ENCODE peak calls at places on chromosomes 4 and X, in seven cellular contexts. A is transverse colon, H is aorta, Z is body of pancreas, O is osteoblast, F is neural progenitor cell, M is OCI-LY7. X is an unnamed sample. For H3K36me3, the result is how much of the 10 kb centered on the place peaks cover.

GRCh38 chr4:137387924-137388323 is 144.4 kb downstream of the PCDH18 start:
- DNase-seq in F (no peak), Z (no peak), M (no peak), H (no peak), A (no peak), O (no peak), X (no peak)

GRCh38 chr4:188053302-188053701 is 56.1 kb downstream of the TRIML2 start:
- DNase-seq in Z (no peak), A (no peak), M (no peak), H (no peak), F (peak), O (no peak), X (no peak)

GRCh38 chr4:81781824-81782223 is 310.1 kb upstream of the RASGEF1B start:
- DNase-seq in A (no peak), M (no peak), O (no peak), H (no peak), F (no peak), Z (no peak), X (no peak)

GRCh38 chr4:56301181-56302076 is 85.9 kb downstream of the AASDH start:
- DNase-seq in Z (peak), O (no peak), M (peak), H (peak), A (peak), F (peak), X (peak)

GRCh38 chr4:175109933-175110332 is 191.8 kb downstream of the ADAM29 start:
- DNase-seq in O (no peak), A (no peak), Z (no peak), F (no peak), M (peak), H (no peak), X (no peak)

GRCh38 chrX:23699636-23700194 is 32.4 kb downstream of the PRDX4 start:
- DNase-seq in A (no peak), O (no peak), F (peak), Z (no peak), H (no peak), M (no peak), X (peak)

GRCh38 chr4:111717916-111718315 is 427.3 kb upstream of the FAM241A start:
- DNase-seq in F (no peak), Z (no peak), M (no peak), O (no peak), H (no peak), A (peak), X (no peak)

GRCh38 chr4:139934336-139934735 is 219.6 kb downstream of the MAML3 start:
- DNase-seq in O (no peak), F (no peak), H (no peak), A (no peak), Z (no peak), M (no peak), X (no peak)

GRCh38 chr4:146521543-146522097 is at the start of gene SLC10A7:
- DNase-seq in Z (peak), M (peak), H (peak), F (peak), O (peak), A (peak), X (peak)

GRCh38 chr4:185412412-185412811 is 13.4 kb downstream of the UFSP2 start:
- DNase-seq in A (no peak), F (no peak), Z (no peak), O (no peak), H (no peak), M (no peak), X (no peak)

GRCh38 chr4:185416955-185417354 is 8.8 kb downstream of the UFSP2 start:
- DNase-seq in H (no peak), Z (no peak), M (no peak), O (no peak), F (no peak), A (no peak), X (no peak)

GRCh38 chr4:185408432-185408831 is 11.8 kb downstream of the ANKRD37 start:
- DNase-seq in F (no peak), M (no peak), H (no peak), Z (no peak), A (no peak), O (no peak), X (no peak)

GRCh38 chr4:185411833-185412232 is 13.9 kb downstream of the UFSP2 start:
- DNase-seq in O (no peak), A (no peak), Z (no peak), H (no peak), M (no peak), F (no peak), X (no peak)
- H3K36me3 ChIP-seq in O (half or more), A (under half), Z (under half), H (under half), M (half or more), F (under half), X (under half)

DNA sequence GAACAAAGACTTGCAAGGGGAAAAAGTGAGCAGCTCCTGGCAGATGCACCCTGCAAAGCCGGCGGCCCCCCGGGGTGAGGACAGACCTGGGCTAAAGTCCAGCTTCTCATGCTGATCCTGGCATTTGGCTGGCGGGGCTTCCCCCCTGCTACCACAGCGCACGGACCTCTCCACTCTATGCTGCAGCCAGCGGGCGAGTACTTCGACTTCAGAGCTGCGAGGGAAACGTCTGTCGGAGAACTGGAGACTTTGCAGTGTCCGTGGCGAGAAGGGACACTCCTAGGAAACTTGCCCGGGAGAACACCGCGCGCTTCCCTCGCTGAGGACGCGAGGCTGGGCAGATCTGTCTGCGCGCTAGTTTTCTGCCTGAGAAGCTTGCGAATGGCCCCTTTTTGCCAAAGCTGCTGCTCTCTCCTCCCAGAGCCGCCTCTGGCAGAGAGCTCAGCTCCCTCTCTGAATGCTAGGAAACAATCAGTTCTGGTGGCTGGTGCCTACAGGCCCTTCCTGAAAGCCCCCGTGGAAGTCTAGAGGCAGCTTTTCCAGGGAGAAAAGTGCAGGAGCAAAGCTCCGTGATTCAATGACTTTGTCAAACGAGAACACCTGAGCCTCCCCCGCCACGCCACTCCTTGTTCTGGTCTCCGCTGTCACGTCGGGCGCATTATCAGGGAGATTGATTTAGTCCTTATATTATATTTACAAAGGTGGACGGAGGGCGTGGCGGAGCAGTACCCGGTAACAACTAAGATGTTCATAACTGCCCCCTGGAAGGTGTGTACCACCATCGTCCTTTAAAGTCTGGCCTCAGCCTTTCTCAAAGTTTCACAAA is 284.0 kb downstream of the PACRGL start:
- DNase-seq in M (no peak), F (peak), A (peak), Z (peak), O (no peak), H (no peak), X (peak)
- H3K4me3 ChIP-seq in M (no peak), F (peak), A (peak), Z (no peak), O (no peak), H (no peak), X (peak)

GRCh38 chr4:44447563-44448504 is 775 bp downstream of the KCTD8 start:
- DNase-seq in M (no peak), H (peak), O (peak), Z (peak), F (peak), A (no peak), X (peak)

GRCh38 chr4:44446801-44447562 is 1.6 kb downstream of the KCTD8 start:
- DNase-seq in Z (peak), A (no peak), H (no peak), O (peak), M (no peak), F (peak), X (no peak)

GRCh38 chr4:44448548-44449443 is at the start of gene KCTD8:
- DNase-seq in M (peak), O (peak), Z (peak), F (peak), H (peak), A (peak), X (peak)

DNA sequence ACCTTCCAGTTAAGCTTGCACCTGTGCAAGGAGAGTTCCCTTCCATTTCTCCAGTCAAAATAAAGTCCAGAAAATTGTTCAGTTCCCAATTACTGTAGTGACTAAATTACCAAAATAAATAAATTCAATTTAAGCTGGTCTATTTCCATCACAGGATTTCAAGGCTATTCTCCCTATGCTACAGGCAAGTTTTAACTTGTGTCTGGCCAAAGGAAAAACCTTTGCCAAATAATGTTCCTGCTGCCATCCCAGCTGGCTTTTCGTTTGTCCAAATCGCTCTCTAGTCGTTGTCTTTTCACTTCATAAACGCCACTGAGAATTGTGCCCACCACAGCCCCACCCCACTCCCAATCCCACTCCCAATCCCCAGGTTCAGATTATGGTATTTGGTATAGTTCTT is 2.4 kb downstream of the KCTD8 start:
- DNase-seq in H (no peak), M (no peak), A (no peak), O (peak), F (no peak), Z (no peak), X (no peak)
- H3K27ac ChIP-seq in H (no peak), M (no peak), A (no peak), O (no peak), F (no peak), Z (no peak), X (no peak)

GRCh38 chr4:121679267-121679666 is 17.5 kb downstream of the ANXA5 start:
- DNase-seq in Z (no peak), M (no peak), O (no peak), A (no peak), F (no peak), H (no peak), X (no peak)
- H3K36me3 ChIP-seq in Z (under half), M (under half), O (half or more), A (under half), F (under half), H (under half), X (under half)